ENCODE peak calls at places on chromosomes 16 and 17, in eight cellular contexts. One of them, this sample, is unnamed. For H3K4me1, the result is how much of the 10 kb centered on the place peaks cover.

GRCh38 chr16:20944861-20945390 is 44.4 kb downstream of the LYRM1 start:
- DNase-seq in A549: no peak
- DNase-seq in adrenal gland: no peak
- DNase-seq in breast epithelium: no peak
- DNase-seq in H1: no peak
- DNase-seq in Peyer's patch: no peak
- DNase-seq in GM12878: no peak
- DNase-seq in ovary: no peak
- DNase-seq in this sample: no peak

GRCh38 chr17:28895794-28896447 is 1.6 kb downstream of the FLOT2 start:
- DNase-seq in A549: no peak
- DNase-seq in adrenal gland: no peak
- DNase-seq in breast epithelium: no peak
- DNase-seq in H1: no peak
- DNase-seq in Peyer's patch: no peak
- DNase-seq in GM12878: no peak
- DNase-seq in ovary: no peak
- DNase-seq in this sample: no peak

GRCh38 chr17:28828294-28829040 is 14.1 kb downstream of the FAM222B start:
- DNase-seq in A549: no peak
- DNase-seq in adrenal gland: no peak
- DNase-seq in breast epithelium: peak
- DNase-seq in H1: no peak
- DNase-seq in Peyer's patch: peak
- DNase-seq in GM12878: no peak
- DNase-seq in ovary: no peak
- DNase-seq in this sample: no peak

GRCh38 chr17:21287703-21288449 is 3.4 kb downstream of the MAP2K3 start:
- DNase-seq in A549: peak
- DNase-seq in adrenal gland: peak
- DNase-seq in breast epithelium: peak
- DNase-seq in H1: no peak
- DNase-seq in Peyer's patch: peak
- DNase-seq in GM12878: peak
- DNase-seq in ovary: peak
- DNase-seq in this sample: peak

GRCh38 chr17:6474906-6475305 is 30.7 kb downstream of the PIMREG start:
- DNase-seq in A549: no peak
- DNase-seq in adrenal gland: no peak
- DNase-seq in breast epithelium: no peak
- DNase-seq in H1: no peak
- DNase-seq in Peyer's patch: no peak
- DNase-seq in GM12878: no peak
- DNase-seq in ovary: no peak
- DNase-seq in this sample: no peak

GRCh38 chr16:89867918-89868317 is 5.5 kb upstream of the TCF25 start:
- DNase-seq in A549: no peak
- DNase-seq in adrenal gland: no peak
- DNase-seq in breast epithelium: no peak
- DNase-seq in H1: no peak
- DNase-seq in Peyer's patch: no peak
- DNase-seq in GM12878: no peak
- DNase-seq in ovary: no peak
- DNase-seq in this sample: no peak

GRCh38 chr16:13203725-13204124 is 302.3 kb downstream of the SHISA9 start:
- DNase-seq in A549: no peak
- DNase-seq in adrenal gland: no peak
- DNase-seq in breast epithelium: no peak
- DNase-seq in H1: no peak
- DNase-seq in Peyer's patch: no peak
- DNase-seq in GM12878: no peak
- DNase-seq in ovary: no peak
- DNase-seq in this sample: no peak

GRCh38 chr17:40819528-40820125 is 2.8 kb downstream of the KRT10 start:
- DNase-seq in A549: peak
- DNase-seq in adrenal gland: no peak
- DNase-seq in breast epithelium: no peak
- DNase-seq in H1: no peak
- DNase-seq in Peyer's patch: no peak
- DNase-seq in GM12878: no peak
- DNase-seq in ovary: no peak
- DNase-seq in this sample: no peak

GRCh38 chr17:81030726-81031570 is 4.0 kb upstream of the BAIAP2 start:
- DNase-seq in A549: no peak
- DNase-seq in adrenal gland: no peak
- DNase-seq in breast epithelium: no peak
- DNase-seq in H1: no peak
- DNase-seq in Peyer's patch: no peak
- DNase-seq in GM12878: no peak
- DNase-seq in ovary: peak
- DNase-seq in this sample: peak

GRCh38 chr16:80023865-80024264 is 423.3 kb upstream of the MAF start:
- DNase-seq in A549: peak
- DNase-seq in adrenal gland: no peak
- DNase-seq in breast epithelium: no peak
- DNase-seq in H1: no peak
- DNase-seq in Peyer's patch: no peak
- DNase-seq in GM12878: no peak
- DNase-seq in ovary: no peak
- DNase-seq in this sample: no peak

DNA sequence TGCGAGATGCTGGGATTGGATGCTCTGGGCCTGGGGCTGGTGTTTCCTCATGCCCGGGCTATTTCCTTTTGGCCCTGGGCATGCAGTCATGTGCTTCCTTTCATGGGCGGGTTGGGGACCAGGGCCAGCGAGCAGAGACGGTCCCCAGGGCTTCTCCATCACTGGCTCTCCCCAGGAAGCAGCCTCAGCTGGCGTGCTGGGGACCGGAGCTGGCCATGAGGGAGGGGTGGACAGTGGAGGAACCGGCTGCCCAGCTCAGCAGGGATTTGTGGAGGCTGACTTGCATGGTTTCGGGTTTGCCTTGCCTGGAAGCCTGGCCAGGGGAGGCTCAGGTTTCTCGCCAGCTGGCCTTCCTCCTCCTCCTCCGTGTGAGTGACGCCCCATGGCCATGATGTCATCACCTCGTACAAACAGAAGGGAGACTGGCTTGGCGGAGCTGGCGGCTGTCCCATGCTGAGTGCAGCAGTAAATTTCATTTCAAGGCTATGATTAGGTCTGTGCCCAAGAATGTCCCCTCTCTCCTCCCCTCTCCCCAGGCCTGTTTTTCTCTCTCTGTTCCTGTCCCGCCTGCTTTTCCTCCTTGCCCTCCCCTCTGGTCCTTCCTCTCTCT is 8.9 kb upstream of the TIMP2 start:
- DNase-seq in A549: peak
- DNase-seq in adrenal gland: peak
- DNase-seq in breast epithelium: peak
- DNase-seq in H1: no peak
- DNase-seq in Peyer's patch: peak
- DNase-seq in GM12878: no peak
- DNase-seq in ovary: peak
- DNase-seq in this sample: peak
- TF ChIP-seq POLR2A in A549: peak
- TF ChIP-seq POLR2A in adrenal gland: no peak
- TF ChIP-seq POLR2A in breast epithelium: no peak
- TF ChIP-seq POLR2A in H1: no peak
- TF ChIP-seq POLR2A in Peyer's patch: no peak
- TF ChIP-seq POLR2A in GM12878: no peak
- TF ChIP-seq POLR2A in ovary: no peak
- TF ChIP-seq POLR2A in this sample: no peak

GRCh38 chr17:74864866-74865395 is 5.2 kb upstream of the GRIN2C start:
- DNase-seq in A549: peak
- DNase-seq in adrenal gland: peak
- DNase-seq in breast epithelium: peak
- DNase-seq in H1: no peak
- DNase-seq in Peyer's patch: peak
- DNase-seq in GM12878: no peak
- DNase-seq in ovary: peak
- DNase-seq in this sample: no peak
- H3K4me1 ChIP-seq in A549: under half
- H3K4me1 ChIP-seq in adrenal gland: under half
- H3K4me1 ChIP-seq in breast epithelium: under half
- H3K4me1 ChIP-seq in H1: under half
- H3K4me1 ChIP-seq in Peyer's patch: under half
- H3K4me1 ChIP-seq in GM12878: under half
- H3K4me1 ChIP-seq in ovary: under half
- H3K4me1 ChIP-seq in this sample: under half

DNA sequence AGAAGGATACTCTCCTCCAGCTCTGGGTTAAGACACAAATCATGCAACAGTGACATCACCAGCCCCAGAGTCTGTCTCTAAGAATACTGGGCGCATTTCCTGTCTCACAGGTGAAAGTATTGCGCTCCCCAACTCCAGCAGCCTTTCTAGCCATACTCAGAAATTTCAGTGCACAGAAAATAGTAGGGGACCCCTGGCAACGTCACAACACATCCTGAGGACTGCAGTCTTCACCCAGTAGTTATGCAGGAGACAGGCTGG is 121.6 kb upstream of the RCVRN start:
- DNase-seq in A549: no peak
- DNase-seq in adrenal gland: no peak
- DNase-seq in breast epithelium: no peak
- DNase-seq in H1: no peak
- DNase-seq in Peyer's patch: no peak
- DNase-seq in GM12878: no peak
- DNase-seq in ovary: no peak
- DNase-seq in this sample: no peak
- TF ChIP-seq POLR2A in A549: no peak
- TF ChIP-seq POLR2A in adrenal gland: no peak
- TF ChIP-seq POLR2A in breast epithelium: no peak
- TF ChIP-seq POLR2A in H1: no peak
- TF ChIP-seq POLR2A in Peyer's patch: no peak
- TF ChIP-seq POLR2A in GM12878: no peak
- TF ChIP-seq POLR2A in ovary: no peak
- TF ChIP-seq POLR2A in this sample: no peak

GRCh38 chr16:10561001-10561400 is 19.4 kb downstream of the EMP2 start:
- DNase-seq in A549: no peak
- DNase-seq in adrenal gland: no peak
- DNase-seq in breast epithelium: no peak
- DNase-seq in H1: no peak
- DNase-seq in Peyer's patch: no peak
- DNase-seq in GM12878: no peak
- DNase-seq in ovary: no peak
- DNase-seq in this sample: no peak
- H3K4me1 ChIP-seq in A549: under half
- H3K4me1 ChIP-seq in adrenal gland: under half
- H3K4me1 ChIP-seq in breast epithelium: under half
- H3K4me1 ChIP-seq in H1: under half
- H3K4me1 ChIP-seq in Peyer's patch: under half
- H3K4me1 ChIP-seq in GM12878: under half
- H3K4me1 ChIP-seq in ovary: under half
- H3K4me1 ChIP-seq in this sample: half or more

GRCh38 chr16:4938683-4939030 is 1.7 kb upstream of the PPL start:
- DNase-seq in A549: no peak
- DNase-seq in adrenal gland: no peak
- DNase-seq in breast epithelium: no peak
- DNase-seq in H1: no peak
- DNase-seq in Peyer's patch: no peak
- DNase-seq in GM12878: no peak
- DNase-seq in ovary: no peak
- DNase-seq in this sample: no peak

GRCh38 chr16:4945560-4946502 is 8.9 kb upstream of the PPL start:
- DNase-seq in A549: peak
- DNase-seq in adrenal gland: peak
- DNase-seq in breast epithelium: peak
- DNase-seq in H1: no peak
- DNase-seq in Peyer's patch: no peak
- DNase-seq in GM12878: no peak
- DNase-seq in ovary: peak
- DNase-seq in this sample: peak

GRCh38 chr16:4940719-4941118 is 3.8 kb upstream of the PPL start:
- DNase-seq in A549: no peak
- DNase-seq in adrenal gland: no peak
- DNase-seq in breast epithelium: no peak
- DNase-seq in H1: no peak
- DNase-seq in Peyer's patch: no peak
- DNase-seq in GM12878: no peak
- DNase-seq in ovary: no peak
- DNase-seq in this sample: no peak

GRCh38 chr16:4944333-4945281 is 7.7 kb upstream of the PPL start:
- DNase-seq in A549: peak
- DNase-seq in adrenal gland: peak
- DNase-seq in breast epithelium: peak
- DNase-seq in H1: no peak
- DNase-seq in Peyer's patch: peak
- DNase-seq in GM12878: no peak
- DNase-seq in ovary: peak
- DNase-seq in this sample: peak

DNA sequence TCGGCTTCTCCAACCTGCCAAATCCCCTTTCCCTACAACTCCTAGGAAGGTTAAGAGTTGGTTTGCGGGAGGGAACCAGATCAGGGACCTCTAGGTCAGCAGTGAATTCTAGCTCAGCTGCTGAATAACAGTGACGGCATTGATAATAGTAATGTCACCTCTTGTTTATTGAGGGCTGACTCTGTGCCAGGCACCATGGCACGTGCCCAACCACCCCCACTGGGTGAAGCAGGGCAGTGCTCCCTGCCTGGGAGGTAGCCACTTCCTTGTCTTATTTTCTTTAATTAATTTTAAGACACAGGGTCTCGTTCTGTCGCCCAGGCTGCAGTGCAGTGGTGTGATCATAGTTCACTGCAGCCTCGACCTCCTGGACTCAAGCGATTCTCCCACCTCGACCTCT is 5.5 kb upstream of the PPL start:
- DNase-seq in A549: no peak
- DNase-seq in adrenal gland: no peak
- DNase-seq in breast epithelium: no peak
- DNase-seq in H1: no peak
- DNase-seq in Peyer's patch: no peak
- DNase-seq in GM12878: no peak
- DNase-seq in ovary: peak
- DNase-seq in this sample: no peak
- TF ChIP-seq POLR2A in A549: no peak
- TF ChIP-seq POLR2A in adrenal gland: no peak
- TF ChIP-seq POLR2A in breast epithelium: no peak
- TF ChIP-seq POLR2A in H1: no peak
- TF ChIP-seq POLR2A in Peyer's patch: no peak
- TF ChIP-seq POLR2A in GM12878: no peak
- TF ChIP-seq POLR2A in ovary: no peak
- TF ChIP-seq POLR2A in this sample: no peak

DNA sequence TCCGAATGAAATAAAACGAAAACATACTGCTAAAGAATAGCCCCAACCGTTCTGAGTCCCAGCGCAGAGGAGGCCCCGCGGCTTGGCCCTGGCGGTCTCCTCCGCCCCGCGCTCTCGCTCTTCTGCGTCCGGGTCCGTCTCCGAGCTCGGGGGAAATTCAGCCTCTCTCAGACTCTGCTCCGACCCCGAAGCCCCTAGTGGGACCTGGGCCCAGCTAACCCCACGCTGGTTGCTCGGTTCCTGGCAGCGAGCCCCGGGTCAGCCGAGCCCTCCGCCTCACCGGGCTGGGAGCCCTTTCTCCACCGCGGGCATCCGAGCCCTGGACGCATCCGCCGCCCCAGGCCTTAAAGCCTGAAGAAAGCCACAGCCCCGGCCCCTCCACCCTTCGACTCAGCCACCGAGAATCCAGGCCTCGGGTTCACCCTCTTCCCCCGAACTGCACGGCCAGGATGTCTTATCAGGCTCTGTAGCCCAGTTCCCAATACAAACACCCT is 1.2 kb downstream of the TBX2 start:
- DNase-seq in A549: no peak
- DNase-seq in adrenal gland: no peak
- DNase-seq in breast epithelium: no peak
- DNase-seq in H1: no peak
- DNase-seq in Peyer's patch: no peak
- DNase-seq in GM12878: no peak
- DNase-seq in ovary: no peak
- DNase-seq in this sample: peak
- H3K4me1 ChIP-seq in A549: under half
- H3K4me1 ChIP-seq in adrenal gland: under half
- H3K4me1 ChIP-seq in breast epithelium: under half
- H3K4me1 ChIP-seq in H1: under half
- H3K4me1 ChIP-seq in Peyer's patch: under half
- H3K4me1 ChIP-seq in GM12878: under half
- H3K4me1 ChIP-seq in ovary: under half
- H3K4me1 ChIP-seq in this sample: half or more

This sample was measured in upper lobe of left lung.